ENCODE peak calls at places on chromosomes 13 and 19, in four cellular contexts. A, V, Y and S are unnamed samples.

GRCh38 chr19:45492627-45493470 is 4.0 kb downstream of the RTN2 start:
- DNase-seq in A (no peak), Y (peak), V (no peak), S (peak)

GRCh38 chr19:8459520-8460260 is 14.9 kb downstream of the HNRNPM start:
- DNase-seq in A (no peak), V (peak), Y (no peak), S (no peak)

GRCh38 chr19:31613683-31614219 is 264.5 kb upstream of the TSHZ3 start:
- DNase-seq in Y (no peak), A (no peak), V (no peak), S (no peak)

GRCh38 chr13:113299951-113300350 is 2.9 kb downstream of the LAMP1 start:
- DNase-seq in V (no peak), Y (no peak), A (no peak), S (peak)

GRCh38 chr13:33351324-33351723 is 65.8 kb upstream of the STARD13 start:
- DNase-seq in Y (no peak), V (no peak), A (no peak), S (no peak)

GRCh38 chr19:48530044-48530720 is 18.5 kb upstream of the LMTK3 start:
- DNase-seq in Y (no peak), A (no peak), V (no peak), S (no peak)

GRCh38 chr13:110457361-110457760 is 104.2 kb downstream of the RAB20 start:
- DNase-seq in A (no peak), V (no peak), Y (no peak), S (no peak)

GRCh38 chr13:28494861-28495585 is at the start of gene FLT1:
- DNase-seq in Y (no peak), A (no peak), V (no peak), S (peak)

GRCh38 chr13:112968910-112969691 is at the start of gene MCF2L:
- DNase-seq in V (no peak), Y (peak), A (no peak), S (peak)

GRCh38 chr19:3003046-3003445 is 25.7 kb downstream of the TLE6 start:
- DNase-seq in Y (no peak), V (no peak), A (no peak), S (no peak)

GRCh38 chr19:29676586-29676985 is 11.3 kb downstream of the PLEKHF1 start:
- DNase-seq in V (no peak), Y (no peak), A (no peak), S (no peak)

GRCh38 chr19:1941146-1942077 is at the start of gene CSNK1G2:
- DNase-seq in A (no peak), V (no peak), Y (no peak), S (no peak)

GRCh38 chr19:29421186-29421525 is 104.6 kb upstream of the VSTM2B start:
- DNase-seq in Y (no peak), V (no peak), A (no peak), S (no peak)

GRCh38 chr19:45283443-45284033 is 32.5 kb downstream of the MARK4 start:
- DNase-seq in V (no peak), Y (no peak), A (peak), S (peak)

GRCh38 chr13:76425930-76426329 is 460.3 kb downstream of the KCTD12 start:
- DNase-seq in A (no peak), V (peak), Y (no peak), S (no peak)

GRCh38 chr13:31200636-31200970 is 828 bp downstream of the B3GLCT start:
- DNase-seq in Y (peak), V (no peak), A (peak), S (no peak)

GRCh38 chr13:51291341-51291740 is 48.1 kb upstream of the SERPINE3 start:
- DNase-seq in A (no peak), V (no peak), Y (no peak), S (no peak)

GRCh38 chr13:60538566-60538965 is 141.5 kb downstream of the TDRD3 start:
- DNase-seq in Y (no peak), V (no peak), A (no peak), S (no peak)

GRCh38 chr19:8659905-8660304 is 29.5 kb downstream of the NFILZ start:
- DNase-seq in V (no peak), A (no peak), Y (no peak), S (no peak)

GRCh38 chr19:30547192-30547591 is 175.0 kb downstream of the ZNF536 start:
- DNase-seq in Y (no peak), V (no peak), A (no peak), S (no peak)

GRCh38 chr13:21478881-21479808 is 20.0 kb upstream of the ZDHHC20 start:
- DNase-seq in A (peak), V (peak), Y (peak), S (peak)

GRCh38 chr13:36029171-36029570 is 102.0 kb downstream of the DCLK1 start:
- DNase-seq in V (no peak), Y (no peak), A (no peak), S (no peak)

DNA sequence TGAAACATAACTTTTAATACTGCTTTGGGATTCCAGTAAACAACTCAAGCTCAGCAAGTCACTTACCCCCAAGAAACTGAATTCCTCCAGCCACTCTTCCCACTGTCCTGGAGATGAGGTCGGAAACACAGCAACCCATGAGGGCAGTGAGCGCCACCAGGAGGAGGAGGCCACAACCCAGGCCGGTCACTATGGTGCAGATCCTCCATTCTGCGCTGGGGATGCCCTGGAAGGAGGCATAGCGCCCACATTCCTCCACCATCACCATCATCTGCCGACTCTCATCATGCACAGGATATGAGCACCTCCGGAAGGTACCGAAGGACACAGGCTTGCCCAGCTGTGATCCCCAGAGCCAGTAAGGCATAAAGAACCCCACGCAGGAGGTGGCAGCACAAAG is 2.2 kb downstream of the LHFPL6 start:
- DNase-seq in Y (peak), A (no peak), V (no peak), S (no peak)
- TF ChIP-seq CTCF in Y (peak), A (no peak), V (peak), S (no peak)

DNA sequence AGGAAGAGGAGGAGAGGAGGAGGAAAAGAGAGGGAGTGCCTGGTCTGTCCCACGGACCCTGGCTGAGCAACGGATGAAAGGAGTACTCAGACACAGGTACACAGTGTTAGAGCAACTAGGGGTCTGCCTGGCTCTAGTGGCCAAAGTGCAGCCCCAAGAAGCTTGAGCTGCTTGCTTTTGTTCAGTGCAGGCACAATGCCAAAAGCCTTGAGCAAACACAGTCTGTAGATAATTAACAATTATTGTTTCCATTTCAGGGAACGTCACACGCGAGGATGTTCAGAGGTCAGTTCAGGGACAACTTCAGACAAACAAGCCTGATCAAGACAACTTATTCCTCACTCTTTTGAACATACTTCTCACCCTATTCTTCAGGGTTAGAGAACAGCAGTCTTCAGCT is 32.2 kb upstream of the ZNF726 start:
- DNase-seq in V (no peak), Y (no peak), A (no peak), S (no peak)
- TF ChIP-seq CTCF in V (no peak), Y (no peak), A (no peak), S (no peak)

GRCh38 chr19:35476149-35476548 is 14.1 kb downstream of the KRTDAP start:
- DNase-seq in V (no peak), A (no peak), Y (peak), S (no peak)
- TF ChIP-seq CTCF in V (no peak), A (no peak), Y (peak), S (no peak)

GRCh38 chr13:103188688-103189326 is 122.6 kb upstream of the SLC10A2 start:
- DNase-seq in A (no peak), Y (peak), V (no peak), S (peak)
- TF ChIP-seq CTCF in A (no peak), Y (peak), V (peak), S (peak)

DNA sequence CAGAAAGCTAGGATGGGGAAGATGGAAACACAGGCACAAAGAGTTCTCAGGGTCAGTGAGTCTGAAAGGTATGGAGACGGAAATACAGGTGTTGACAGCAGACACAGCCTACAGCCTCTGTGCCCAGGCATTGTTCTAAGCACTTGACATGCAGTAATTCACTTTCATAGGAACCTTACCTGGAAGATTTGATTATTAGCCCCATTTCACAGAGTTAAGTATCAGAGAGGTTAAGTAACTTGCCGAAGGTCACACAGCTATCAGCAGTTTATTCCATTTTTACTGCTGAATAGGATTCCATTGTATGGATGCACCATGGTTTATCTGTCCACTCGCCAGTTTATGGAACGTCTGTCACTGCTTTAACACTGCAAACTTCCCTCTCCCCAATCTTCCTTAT is 13.2 kb downstream of the KLK4 start:
- DNase-seq in Y (no peak), V (no peak), A (no peak), S (no peak)
- TF ChIP-seq CTCF in Y (no peak), V (no peak), A (no peak), S (no peak)

GRCh38 chr19:41795031-41795461 is 1.3 kb upstream of the CEACAM3 start:
- DNase-seq in V (no peak), Y (peak), A (peak), S (no peak)
- TF ChIP-seq CTCF in V (peak), Y (peak), A (peak), S (peak)

GRCh38 chr13:45196091-45196490 is 4.8 kb downstream of the KCTD4 start:
- DNase-seq in A (no peak), V (no peak), Y (no peak), S (no peak)

GRCh38 chr13:45191874-45192273 is 9.0 kb downstream of the KCTD4 start:
- DNase-seq in V (no peak), A (no peak), Y (no peak), S (no peak)

GRCh38 chr13:45196622-45197021 is 4.2 kb downstream of the KCTD4 start:
- DNase-seq in V (no peak), A (no peak), Y (no peak), S (no peak)

GRCh38 chr13:45195421-45195820 is 5.4 kb downstream of the KCTD4 start:
- DNase-seq in A (no peak), V (no peak), Y (no peak), S (no peak)

DNA sequence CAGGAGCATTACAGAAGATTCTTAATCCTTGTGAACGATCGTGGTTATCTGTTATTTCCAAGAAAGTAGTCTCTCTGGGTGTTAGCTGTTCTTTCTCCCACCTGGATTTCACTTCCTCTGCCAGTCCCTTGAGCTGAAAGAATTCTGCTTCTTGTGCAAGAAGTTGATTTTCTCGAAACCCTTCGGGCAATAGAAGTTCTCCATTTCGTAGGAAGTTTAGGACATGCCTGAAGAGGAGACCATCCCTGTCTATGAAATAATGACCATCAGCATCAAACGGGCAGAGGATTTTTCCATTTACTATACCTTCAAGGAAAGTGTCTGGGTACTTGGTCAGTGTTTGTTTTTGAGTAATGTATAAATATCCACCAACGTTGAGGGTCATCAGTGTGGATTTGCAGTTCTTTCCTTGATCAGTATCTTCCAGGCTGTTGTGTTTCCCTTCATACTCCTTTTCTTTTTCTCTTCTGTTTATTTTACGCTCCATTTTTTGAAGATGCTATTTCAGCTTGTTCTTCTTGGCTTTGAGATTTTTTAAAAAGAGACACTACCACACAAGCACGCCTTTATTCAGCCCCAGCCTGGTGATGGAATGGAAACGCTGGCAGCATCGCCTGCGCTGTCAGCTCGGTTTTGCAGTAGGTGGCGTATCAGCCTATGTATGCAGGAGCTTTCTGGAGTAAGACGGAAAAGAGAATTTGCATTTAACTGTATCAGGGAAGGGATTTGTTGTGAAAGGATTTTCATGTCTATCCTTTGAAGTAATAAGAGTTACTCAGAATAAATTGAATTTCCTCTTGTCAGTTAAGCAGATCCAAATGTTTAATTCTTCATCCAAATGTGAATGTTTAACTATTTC is 6.5 kb downstream of the KCTD4 start:
- DNase-seq in A (no peak), V (no peak), Y (no peak), S (no peak)
- TF ChIP-seq CTCF in A (no peak), V (peak), Y (no peak), S (no peak)